ENCODE peak calls at places on chromosomes 16 and 17, in four cellular contexts. T, I, E and N are unnamed samples.

GRCh38 chr17:67148352-67148751 is 96.6 kb downstream of the HELZ start:
- DNase-seq in T (no peak), I (no peak), E (no peak), N (no peak)

GRCh38 chr17:43398724-43399595 is at the start of gene ARL4D:
- DNase-seq in T (peak; percentile 89), I (no peak), E (no peak), N (peak; percentile 93)

GRCh38 chr17:33057564-33057963 is 65.9 kb downstream of the SPACA3 start:
- DNase-seq in T (no peak), I (no peak), E (no peak), N (no peak)

GRCh38 chr17:1076299-1076981 is 79.5 kb downstream of the TIMM22 start:
- DNase-seq in T (no peak), I (no peak), E (no peak), N (no peak)

GRCh38 chr16:55249936-55250335 is 74.1 kb upstream of the IRX6 start:
- DNase-seq in T (no peak), I (no peak), E (no peak), N (no peak)

GRCh38 chr17:32318071-32318470 is 23.9 kb downstream of the C17orf75 start:
- DNase-seq in T (no peak), I (no peak), E (no peak), N (no peak)

GRCh38 chr17:42709561-42709960 is 27.2 kb downstream of the CNTNAP1 start:
- DNase-seq in T (no peak), I (no peak), E (no peak), N (no peak)

GRCh38 chr17:6712058-6712853 is 913 bp downstream of the SLC13A5 start:
- DNase-seq in T (no peak), I (no peak), E (no peak), N (peak; percentile 78)

GRCh38 chr16:69107311-69107962 is 2.0 kb downstream of the HAS3 start:
- DNase-seq in T (no peak), I (no peak), E (no peak), N (peak; percentile 60)

GRCh38 chr17:17075037-17075755 is 32.9 kb downstream of the MPRIP start:
- DNase-seq in T (no peak), I (no peak), E (no peak), N (no peak)

GRCh38 chr16:4319454-4319853 is 3.6 kb downstream of the GLIS2 start:
- DNase-seq in T (no peak), I (no peak), E (no peak), N (no peak)

GRCh38 chr16:57600048-57600835 is 28.2 kb upstream of the ADGRG1 start:
- DNase-seq in T (peak; percentile 53), I (no peak), E (no peak), N (peak; percentile 88)

GRCh38 chr17:51152766-51153209 is 571 bp upstream of the NME1 start:
- DNase-seq in T (no peak), I (no peak), E (no peak), N (no peak)

GRCh38 chr16:79307214-79307613 is 293.3 kb downstream of the MAF start:
- DNase-seq in T (no peak), I (no peak), E (no peak), N (no peak)

GRCh38 chr16:56226187-56226586 is 34.9 kb downstream of the GNAO1 start:
- DNase-seq in T (no peak), I (peak; percentile 10), E (no peak), N (no peak)

GRCh38 chr16:58116046-58116445 is 13.1 kb downstream of the CFAP20 start:
- DNase-seq in T (no peak), I (no peak), E (no peak), N (no peak)

GRCh38 chr17:48612854-48613691 is 2.0 kb downstream of the HOXB8 start:
- DNase-seq in T (no peak), I (no peak), E (no peak), N (peak; percentile 57)

GRCh38 chr16:83903739-83904138 is 4.8 kb downstream of the MLYCD start:
- DNase-seq in T (no peak), I (no peak), E (no peak), N (no peak)

GRCh38 chr16:53080345-53081031 is 25.7 kb downstream of the CHD9 start:
- DNase-seq in T (peak; percentile 76), I (no peak), E (no peak), N (no peak)

GRCh38 chr17:16440814-16441629 is 25.7 kb downstream of the TRPV2 start:
- DNase-seq in T (no peak), I (no peak), E (no peak), N (no peak)

GRCh38 chr17:40307001-40307690 is 1.8 kb upstream of the RARA start:
- DNase-seq in T (no peak), I (no peak), E (no peak), N (peak; percentile 70)

GRCh38 chr17:44826123-44826790 is 3.8 kb downstream of the GJC1 start:
- DNase-seq in T (no peak), I (no peak), E (no peak), N (no peak)

GRCh38 chr16:67641779-67642708 is 2.9 kb upstream of the CARMIL2 start:
- DNase-seq in T (peak; percentile 67), I (no peak), E (no peak), N (no peak)

GRCh38 chr17:50913120-50913519 is 47.0 kb upstream of the TOB1 start:
- DNase-seq in T (no peak), I (no peak), E (no peak), N (no peak)

GRCh38 chr17:41382396-41382795 is 290 bp upstream of the KRT34 start:
- DNase-seq in T (no peak), I (no peak), E (no peak), N (no peak)

GRCh38 chr17:7684856-7685532 is 2.3 kb downstream of the TP53 start:
- DNase-seq in T (no peak), I (no peak), E (no peak), N (no peak)

GRCh38 chr17:33725675-33726271 is 432.7 kb upstream of the ASIC2 start:
- DNase-seq in T (no peak), I (peak; percentile 5), E (no peak), N (peak; percentile 81)

GRCh38 chr17:75688209-75688771 is 21.2 kb downstream of the SAP30BP start:
- DNase-seq in T (no peak), I (no peak), E (no peak), N (no peak)

GRCh38 chr17:49230636-49231562 is at the start of gene PHOSPHO1:
- DNase-seq in T (peak; percentile 84), I (peak; percentile 58), E (no peak), N (peak; percentile 93)

GRCh38 chr17:76063880-76064546 is 8.3 kb downstream of the SRP68 start:
- DNase-seq in T (no peak), I (no peak), E (no peak), N (no peak)

GRCh38 chr17:282912-283882 is 69.4 kb downstream of the RPH3AL start:
- DNase-seq in T (no peak), I (no peak), E (no peak), N (no peak)

DNA sequence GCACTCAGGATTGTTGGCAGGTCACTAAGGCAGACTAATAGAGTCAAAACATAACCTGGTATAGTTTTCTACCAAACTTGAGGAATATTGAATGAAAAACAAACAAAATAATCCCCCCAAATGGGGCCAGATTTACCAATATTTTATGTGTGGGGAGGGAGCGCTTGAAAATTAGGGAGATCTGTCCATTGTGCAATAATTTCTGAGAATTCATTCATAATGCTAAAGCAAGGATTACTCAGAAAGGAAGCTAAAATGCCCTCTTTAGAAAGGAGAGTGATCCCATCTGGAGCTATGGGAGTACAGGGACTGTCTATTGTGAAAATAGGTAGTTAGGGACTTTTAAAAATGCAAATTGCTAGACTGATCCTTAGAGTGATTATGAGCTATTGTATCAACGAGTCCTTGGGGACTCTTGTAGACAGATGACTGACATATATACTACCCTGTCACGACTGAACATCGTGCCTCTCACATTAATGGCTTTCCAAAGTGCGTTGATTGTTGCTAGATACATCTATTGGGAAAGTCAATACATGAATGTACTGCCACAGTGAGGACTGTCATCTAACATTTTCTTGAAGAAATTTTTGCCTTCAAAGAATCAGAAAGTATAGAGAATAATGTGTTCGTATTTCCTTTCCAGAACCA is 193.7 kb downstream of the AATF start:
- DNase-seq in T (no peak), I (no peak), E (no peak), N (no peak)
- TF ChIP-seq POLR2AphosphoS5 in T (no peak), I (no peak), E (no peak), N (no peak)

GRCh38 chr16:85527042-85527766 is 85.9 kb upstream of the GSE1 start:
- DNase-seq in T (no peak), I (peak; percentile 46), E (no peak), N (no peak)
- TF ChIP-seq POLR2AphosphoS5 in T (no peak), I (peak; percentile 15), E (no peak), N (no peak)

GRCh38 chr16:11666108-11667055 is 1.9 kb upstream of the SNN start:
- DNase-seq in T (no peak), I (no peak), E (no peak), N (no peak)
- TF ChIP-seq POLR2AphosphoS5 in T (no peak), I (no peak), E (no peak), N (no peak)

GRCh38 chr16:88784074-88784855 is 755 bp downstream of the PIEZO1 start:
- DNase-seq in T (peak; percentile 71), I (no peak), E (no peak), N (peak; percentile 83)
- TF ChIP-seq POLR2AphosphoS5 in T (peak; percentile 26), I (no peak), E (no peak), N (no peak)

DNA sequence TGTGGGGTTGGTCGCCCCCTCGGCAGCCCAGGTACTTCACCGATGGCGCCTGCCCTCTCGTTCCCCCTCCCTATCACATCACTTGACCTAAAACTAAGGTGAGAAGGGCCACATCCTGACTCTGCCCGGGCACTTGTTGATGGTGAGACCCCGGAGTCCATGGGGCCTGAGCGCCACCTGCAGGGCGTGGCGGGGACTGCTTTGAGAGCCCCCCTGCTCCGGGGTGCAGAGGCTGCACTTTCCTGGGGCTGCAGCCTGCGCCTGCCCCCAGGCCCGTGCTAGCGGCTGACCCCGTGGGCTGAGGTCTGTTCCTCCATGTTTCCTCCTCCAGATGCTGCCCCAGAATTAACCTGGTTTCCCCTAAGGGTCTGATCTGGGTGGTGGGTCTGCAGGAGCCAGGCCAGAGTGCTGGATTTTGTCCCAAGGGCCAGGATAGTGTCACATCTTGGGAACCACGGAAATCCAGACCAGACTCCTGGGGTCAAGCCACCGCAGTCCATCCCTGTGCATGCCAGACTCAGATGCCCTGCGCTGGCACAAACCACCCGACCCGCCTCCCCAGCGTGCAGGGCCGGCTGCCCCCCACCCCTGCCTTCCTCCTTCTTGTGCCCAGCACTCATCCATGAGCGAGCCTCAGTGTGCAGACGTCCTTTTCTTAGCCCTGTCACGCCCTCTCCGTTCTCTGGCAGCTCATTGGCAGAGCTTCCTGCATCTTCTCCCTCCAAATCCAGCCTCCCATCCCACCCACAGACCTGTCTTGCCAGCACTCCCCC is 2.7 kb downstream of the NDUFAF8 start:
- DNase-seq in T (peak; percentile 33), I (peak; percentile 43), E (no peak), N (peak; percentile 85)
- TF ChIP-seq POLR2AphosphoS5 in T (no peak), I (no peak), E (no peak), N (no peak)

GRCh38 chr16:50697421-50697715 is 4.0 kb downstream of the NOD2 start:
- DNase-seq in T (no peak), I (no peak), E (no peak), N (no peak)

GRCh38 chr16:50696575-50697420 is 3.4 kb downstream of the NOD2 start:
- DNase-seq in T (peak; percentile 46), I (peak; percentile 77), E (peak; percentile 82), N (no peak)

GRCh38 chr16:50694206-50694605 is 800 bp downstream of the NOD2 start:
- DNase-seq in T (no peak), I (no peak), E (no peak), N (no peak)

GRCh38 chr16:50696126-50696525 is 2.7 kb downstream of the NOD2 start:
- DNase-seq in T (no peak), I (no peak), E (no peak), N (no peak)

GRCh38 chr16:50695017-50696000 is 1.9 kb downstream of the NOD2 start:
- DNase-seq in T (no peak), I (peak; percentile 96), E (no peak), N (no peak)
- TF ChIP-seq POLR2AphosphoS5 in T (no peak), I (no peak), E (no peak), N (no peak)

GRCh38 chr16:31138621-31139578 is 3.4 kb upstream of the PRSS8 start:
- DNase-seq in T (peak; percentile 64), I (no peak), E (no peak), N (peak; percentile 69)
- TF ChIP-seq POLR2AphosphoS5 in T (peak; percentile 62), I (no peak), E (no peak), N (no peak)